ENCODE peak calls at places on chromosomes 11 and 22, in four cellular contexts. One of them, this sample, is unnamed.
A peak's percentile ranks its signal among the peaks of the same experiment; 100 is the strongest.

GRCh38 chr11:12205330-12205729 is 94.9 kb downstream of the MICAL2 start:
- DNase-seq in A673: no peak
- DNase-seq in lung: no peak
- DNase-seq in pancreas: no peak
- DNase-seq in this sample: no peak

GRCh38 chr11:119339581-119340334 is 925 bp downstream of the C1QTNF5 start:
- DNase-seq in pancreas: peak; percentile 59
- DNase-seq in A673: peak; percentile 58
- DNase-seq in lung: peak; percentile 63
- DNase-seq in this sample: no peak

GRCh38 chr11:122765487-122766131 is 72.7 kb upstream of the CRTAM start:
- DNase-seq in lung: no peak
- DNase-seq in pancreas: no peak
- DNase-seq in A673: no peak
- DNase-seq in this sample: no peak

GRCh38 chr11:113934797-113935196 is 30.2 kb downstream of the HTR3B start:
- DNase-seq in lung: no peak
- DNase-seq in pancreas: no peak
- DNase-seq in A673: no peak
- DNase-seq in this sample: no peak

GRCh38 chr11:128616158-128616557 is 28.8 kb upstream of the ETS1 start:
- DNase-seq in lung: no peak
- DNase-seq in pancreas: no peak
- DNase-seq in A673: no peak
- DNase-seq in this sample: no peak

GRCh38 chr11:63521896-63522295 is 14.7 kb upstream of the PLAAT4 start:
- DNase-seq in lung: no peak
- DNase-seq in A673: no peak
- DNase-seq in pancreas: no peak
- DNase-seq in this sample: no peak

GRCh38 chr11:129974237-129974636 is 28.4 kb downstream of the PRDM10 start:
- DNase-seq in A673: no peak
- DNase-seq in pancreas: no peak
- DNase-seq in lung: no peak
- DNase-seq in this sample: no peak

GRCh38 chr11:1162498-1163311 is 5.0 kb downstream of the MUC5AC start:
- DNase-seq in pancreas: no peak
- DNase-seq in A673: no peak
- DNase-seq in lung: no peak
- DNase-seq in this sample: no peak

GRCh38 chr22:29154364-29155048 is 51.2 kb upstream of the EMID1 start:
- DNase-seq in pancreas: peak; percentile 57
- DNase-seq in A673: peak; percentile 78
- DNase-seq in lung: peak; percentile 79
- DNase-seq in this sample: peak; percentile 51

GRCh38 chr11:69520186-69520585 is 38.7 kb downstream of the LINC01488 start:
- DNase-seq in lung: no peak
- DNase-seq in pancreas: no peak
- DNase-seq in A673: no peak
- DNase-seq in this sample: no peak

GRCh38 chr22:45587638-45588481 is 83.8 kb upstream of the ATXN10 start:
- DNase-seq in lung: no peak
- DNase-seq in pancreas: no peak
- DNase-seq in A673: no peak
- DNase-seq in this sample: no peak

GRCh38 chr11:99422581-99423434 is 402.1 kb downstream of the CNTN5 start:
- DNase-seq in pancreas: no peak
- DNase-seq in A673: no peak
- DNase-seq in lung: no peak
- DNase-seq in this sample: no peak

GRCh38 chr11:125941606-125942275 is 4.1 kb upstream of the VSIG10L2 start:
- DNase-seq in A673: peak; percentile 66
- DNase-seq in lung: peak; percentile 48
- DNase-seq in pancreas: peak; percentile 43
- DNase-seq in this sample: peak; percentile 68

GRCh38 chr11:47724041-47724729 is 9.0 kb upstream of the AGBL2 start:
- DNase-seq in A673: peak; percentile 32
- DNase-seq in lung: peak; percentile 31
- DNase-seq in pancreas: peak; percentile 69
- DNase-seq in this sample: no peak

GRCh38 chr11:103862049-103862826 is 174.2 kb upstream of the DDI1 start:
- DNase-seq in A673: peak; percentile 35
- DNase-seq in lung: no peak
- DNase-seq in pancreas: no peak
- DNase-seq in this sample: no peak

GRCh38 chr11:8328848-8329330 is 65.2 kb upstream of the LMO1 start:
- DNase-seq in A673: peak; percentile 89
- DNase-seq in lung: peak; percentile 78
- DNase-seq in pancreas: peak; percentile 78
- DNase-seq in this sample: peak; percentile 38

GRCh38 chr11:134716582-134716981 is 304.5 kb upstream of the B3GAT1 start:
- DNase-seq in lung: no peak
- DNase-seq in pancreas: no peak
- DNase-seq in A673: no peak
- DNase-seq in this sample: no peak

GRCh38 chr22:30127749-30128166 is 47.5 kb downstream of the HORMAD2 start:
- DNase-seq in lung: no peak
- DNase-seq in A673: no peak
- DNase-seq in pancreas: no peak
- DNase-seq in this sample: no peak

GRCh38 chr11:2897048-2897447 is 11.5 kb upstream of the CDKN1C start:
- DNase-seq in A673: no peak
- DNase-seq in lung: no peak
- DNase-seq in pancreas: no peak
- DNase-seq in this sample: no peak

GRCh38 chr22:37176464-37177061 is 11.5 kb downstream of the C1QTNF6 start:
- DNase-seq in lung: no peak
- DNase-seq in pancreas: no peak
- DNase-seq in A673: no peak
- DNase-seq in this sample: peak; percentile 51

GRCh38 chr22:42473484-42474193 is 41.4 kb upstream of the NFAM1 start:
- DNase-seq in A673: peak; percentile 80
- DNase-seq in lung: no peak
- DNase-seq in pancreas: no peak
- DNase-seq in this sample: peak; percentile 41

GRCh38 chr11:100543386-100543785 is 143.7 kb upstream of the ARHGAP42 start:
- DNase-seq in pancreas: no peak
- DNase-seq in A673: peak; percentile 35
- DNase-seq in lung: no peak
- DNase-seq in this sample: no peak

GRCh38 chr22:21015051-21016006 is at the start of gene P2RX6:
- DNase-seq in A673: peak; percentile 23
- DNase-seq in pancreas: no peak
- DNase-seq in lung: no peak
- DNase-seq in this sample: no peak

GRCh38 chr11:127247261-127247660 is 246.7 kb upstream of the KIRREL3 start:
- DNase-seq in pancreas: no peak
- DNase-seq in A673: peak; percentile 52
- DNase-seq in lung: no peak
- DNase-seq in this sample: no peak

GRCh38 chr11:19268901-19269300 is 28.2 kb upstream of the E2F8 start:
- DNase-seq in pancreas: no peak
- DNase-seq in lung: no peak
- DNase-seq in A673: no peak
- DNase-seq in this sample: no peak

GRCh38 chr11:45259607-45260006 is 26.5 kb downstream of the SYT13 start:
- DNase-seq in lung: no peak
- DNase-seq in A673: no peak
- DNase-seq in pancreas: peak; percentile 60
- DNase-seq in this sample: no peak

GRCh38 chr11:119396835-119397234 is 15.3 kb upstream of the USP2 start:
- DNase-seq in A673: no peak
- DNase-seq in pancreas: no peak
- DNase-seq in lung: no peak
- DNase-seq in this sample: no peak

GRCh38 chr11:125358254-125358840 is 137.7 kb downstream of the FEZ1 start:
- DNase-seq in pancreas: no peak
- DNase-seq in A673: no peak
- DNase-seq in lung: no peak
- DNase-seq in this sample: no peak

GRCh38 chr22:49960967-49961600 is 512 bp downstream of the PIM3 start:
- DNase-seq in lung: peak; percentile 45
- DNase-seq in A673: no peak
- DNase-seq in pancreas: peak; percentile 53
- DNase-seq in this sample: peak; percentile 33

GRCh38 chr11:72820439-72821139 is 6.4 kb downstream of the ATG16L2 start:
- DNase-seq in lung: no peak
- DNase-seq in A673: no peak
- DNase-seq in pancreas: no peak
- DNase-seq in this sample: no peak
- H3K4me3 ChIP-seq in lung: no peak overlapping the region
- H3K4me3 ChIP-seq in A673: no peak overlapping the region
- H3K4me3 ChIP-seq in pancreas: no peak overlapping the region
- H3K4me3 ChIP-seq in this sample: no peak overlapping the region

GRCh38 chr11:68038226-68038717 is 553 bp upstream of the TCIRG1 start:
- DNase-seq in A673: no peak
- DNase-seq in pancreas: peak; percentile 97
- DNase-seq in lung: no peak
- DNase-seq in this sample: no peak

GRCh38 chr11:68039526-68040086 is 781 bp downstream of the TCIRG1 start:
- DNase-seq in A673: no peak
- DNase-seq in lung: no peak
- DNase-seq in pancreas: no peak
- DNase-seq in this sample: no peak

GRCh38 chr11:68040121-68040956 is 1.5 kb downstream of the TCIRG1 start:
- DNase-seq in pancreas: peak; percentile 72
- DNase-seq in lung: peak; percentile 64
- DNase-seq in A673: peak; percentile 77
- DNase-seq in this sample: peak; percentile 56

GRCh38 chr11:68037481-68038225 is 1.2 kb upstream of the TCIRG1 start:
- DNase-seq in pancreas: peak; percentile 77
- DNase-seq in lung: no peak
- DNase-seq in A673: no peak
- DNase-seq in this sample: no peak

DNA sequence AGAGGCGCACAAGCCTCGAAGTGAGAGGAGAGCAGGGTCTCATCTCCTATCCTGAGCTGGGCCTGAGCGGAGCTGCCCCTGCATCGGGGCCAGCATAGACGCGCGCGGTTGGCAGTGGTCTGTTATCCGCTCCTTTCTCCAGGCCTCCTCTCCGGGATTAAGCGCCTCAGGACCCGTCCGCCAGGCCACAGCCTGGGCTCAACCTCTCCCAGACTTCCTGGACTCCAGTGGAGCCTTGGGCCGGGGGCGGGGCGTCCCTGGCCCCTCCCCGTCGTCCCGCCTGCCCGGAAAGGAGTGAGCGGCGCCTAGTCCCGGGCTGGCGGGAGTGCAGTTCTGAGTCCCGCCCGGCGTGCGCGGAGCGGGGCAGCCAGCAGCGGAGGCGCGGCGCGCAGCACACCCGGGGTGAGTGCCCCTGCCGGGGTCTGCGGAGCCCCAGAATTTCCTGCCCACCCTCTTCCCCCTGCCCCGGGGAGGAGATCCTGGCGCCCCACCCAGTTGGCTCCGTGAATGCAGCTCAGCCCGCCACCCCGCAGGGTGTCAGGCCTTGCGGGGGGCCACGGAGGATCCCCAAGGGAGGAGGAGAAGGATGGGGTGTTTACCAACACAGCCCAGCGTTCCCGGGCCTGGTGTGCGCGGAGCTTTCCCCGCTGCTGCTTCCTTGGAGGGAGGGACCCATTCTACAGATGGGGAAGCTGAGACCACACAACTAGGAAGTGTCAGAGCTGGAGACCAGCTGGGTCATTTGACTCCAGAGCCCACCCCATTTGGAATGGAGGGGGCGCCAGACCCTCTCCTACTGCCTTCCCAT is at the start of gene TCIRG1:
- DNase-seq in pancreas: peak; percentile 91
- DNase-seq in lung: peak; percentile 84
- DNase-seq in A673: peak; percentile 73
- DNase-seq in this sample: peak; percentile 88
- H3K4me3 ChIP-seq in pancreas: peak within 1 kb of the TSS; percentile 70
- H3K4me3 ChIP-seq in lung: peak within 1 kb of the TSS; percentile 55
- H3K4me3 ChIP-seq in A673: peak within 1 kb of the TSS; percentile 46
- H3K4me3 ChIP-seq in this sample: peak within 1 kb of the TSS; percentile 76

GRCh38 chr11:67396587-67397398 is 4.9 kb downstream of the PPP1CA start:
- DNase-seq in A673: no peak
- DNase-seq in pancreas: no peak
- DNase-seq in lung: no peak
- DNase-seq in this sample: no peak
- H3K4me3 ChIP-seq in A673: no peak overlapping the region
- H3K4me3 ChIP-seq in pancreas: no peak overlapping the region
- H3K4me3 ChIP-seq in lung: no peak overlapping the region
- H3K4me3 ChIP-seq in this sample: no peak overlapping the region

GRCh38 chr11:61556621-61557020 is 24.3 kb downstream of the SYT7 start:
- DNase-seq in A673: no peak
- DNase-seq in lung: no peak
- DNase-seq in pancreas: no peak
- DNase-seq in this sample: no peak

GRCh38 chr11:61555978-61556377 is 24.9 kb downstream of the SYT7 start:
- DNase-seq in pancreas: no peak
- DNase-seq in lung: no peak
- DNase-seq in A673: no peak
- DNase-seq in this sample: no peak

GRCh38 chr11:61554172-61554988 is 26.5 kb downstream of the SYT7 start:
- DNase-seq in lung: no peak
- DNase-seq in A673: no peak
- DNase-seq in pancreas: no peak
- DNase-seq in this sample: no peak

GRCh38 chr11:61553373-61554171 is 27.3 kb downstream of the SYT7 start:
- DNase-seq in A673: peak; percentile 56
- DNase-seq in lung: no peak
- DNase-seq in pancreas: no peak
- DNase-seq in this sample: peak; percentile 51

DNA sequence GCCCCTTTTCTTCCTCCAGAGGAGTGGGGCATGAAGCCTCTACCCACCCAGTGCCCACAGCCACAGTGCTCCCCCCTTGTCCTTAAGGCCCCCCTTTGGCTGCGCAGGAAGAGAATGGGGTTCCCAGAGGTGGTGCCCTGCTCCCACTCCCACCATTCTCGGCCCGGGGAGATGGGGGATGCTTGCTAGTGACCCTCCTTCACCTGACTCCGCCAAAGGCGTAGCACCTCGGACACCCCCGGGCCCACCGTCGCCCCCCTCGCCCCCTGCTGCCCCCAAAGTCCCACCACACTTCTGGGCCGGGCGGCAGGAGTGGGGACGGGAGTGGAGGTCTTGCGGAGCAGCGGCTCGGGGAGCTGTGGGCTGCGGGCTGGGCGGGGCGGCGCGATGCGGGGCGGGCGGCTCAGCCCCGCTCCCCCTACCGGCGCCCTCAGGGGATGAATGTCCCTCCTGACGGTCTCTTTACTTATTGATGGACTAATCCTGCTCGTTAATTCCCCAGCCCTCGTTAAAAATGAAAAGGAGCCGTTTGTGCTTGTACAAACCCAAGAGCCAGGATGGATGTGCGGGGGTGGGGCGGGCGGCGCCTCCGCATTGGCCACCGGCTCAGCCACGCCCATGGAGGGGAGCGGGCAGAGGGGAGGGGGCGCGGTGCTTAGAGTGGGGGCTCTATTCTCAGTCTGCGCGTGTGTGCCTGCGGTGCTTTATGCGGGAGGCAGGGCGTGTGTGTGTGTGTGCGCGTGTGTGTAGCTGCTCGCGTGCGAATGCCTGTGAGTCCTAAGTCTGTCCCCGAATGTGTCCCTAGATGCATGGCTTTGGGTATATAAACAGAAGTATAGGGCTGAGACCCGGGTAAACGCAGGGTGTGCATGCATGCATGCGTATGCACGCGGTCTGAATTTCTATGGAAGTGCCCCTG is 25.6 kb downstream of the SYT7 start:
- DNase-seq in lung: no peak
- DNase-seq in A673: peak; percentile 52
- DNase-seq in pancreas: no peak
- DNase-seq in this sample: peak; percentile 85
- H3K4me3 ChIP-seq in lung: no peak overlapping the region
- H3K4me3 ChIP-seq in A673: peak overlapping the region; percentile 23
- H3K4me3 ChIP-seq in pancreas: no peak overlapping the region
- H3K4me3 ChIP-seq in this sample: peak overlapping the region; percentile 22

This sample was measured in prostate gland.